ENCODE peak calls at places on chromosomes 12 and 14, in seven cellular contexts. G, N, P, Y, X, T and A are unnamed samples.

GRCh38 chr14:106813477-106813823 is 1287.1 kb downstream of the TMEM121 start:
- DNase-seq in Y (no peak), P (no peak), N (no peak), T (no peak), X (no peak), G (no peak), A (no peak)

GRCh38 chr12:12017798-12018197 is 52.9 kb upstream of the BCL2L14 start:
- DNase-seq in T (no peak), X (no peak), N (no peak), P (peak), Y (no peak), G (peak), A (peak)

GRCh38 chr12:15978431-15978950 is 67.4 kb downstream of the DERA start:
- DNase-seq in P (no peak), G (no peak), T (peak), N (peak), X (peak), Y (no peak), A (peak)

GRCh38 chr14:22088614-22089359 is 415.2 kb upstream of the OR4E1 start:
- DNase-seq in G (no peak), X (no peak), N (no peak), P (no peak), Y (no peak), T (peak), A (no peak)

GRCh38 chr14:93729993-93730392 is 58.3 kb downstream of the PRIMA1 start:
- DNase-seq in P (no peak), T (no peak), N (no peak), X (no peak), G (no peak), Y (no peak), A (no peak)

GRCh38 chr14:76924363-76925151 is 98.3 kb downstream of the LRRC74A start:
- DNase-seq in Y (peak), G (peak), X (no peak), P (peak), N (peak), T (no peak), A (peak)

GRCh38 chr12:56116267-56117081 is at the start of gene RPL41:
- DNase-seq in X (peak), P (peak), G (peak), Y (no peak), T (peak), N (peak), A (peak)

GRCh38 chr12:110791589-110791988 is 48.9 kb upstream of the PPP1CC start:
- DNase-seq in X (no peak), T (no peak), G (no peak), N (no peak), P (no peak), Y (no peak), A (no peak)

GRCh38 chr14:68695326-68695768 is 97.5 kb downstream of the ZFP36L1 start:
- DNase-seq in N (peak), P (no peak), X (peak), G (no peak), Y (no peak), T (peak), A (no peak)

GRCh38 chr12:113301811-113302210 is 33.1 kb downstream of the SLC8B1 start:
- DNase-seq in Y (no peak), T (no peak), X (no peak), P (no peak), G (no peak), N (no peak), A (no peak)

GRCh38 chr14:51211149-51211548 is 28.9 kb upstream of the TMX1 start:
- DNase-seq in G (no peak), T (peak), N (no peak), P (no peak), Y (no peak), X (no peak), A (no peak)

GRCh38 chr12:111074559-111074958 is 154.2 kb upstream of the MYL2 start:
- DNase-seq in T (no peak), P (no peak), X (no peak), N (no peak), Y (no peak), G (no peak), A (no peak)

GRCh38 chr14:95340201-95340697 is 20.5 kb upstream of the CLMN start:
- DNase-seq in T (no peak), N (no peak), P (no peak), X (no peak), Y (no peak), G (no peak), A (no peak)

GRCh38 chr12:25384038-25384953 is 133.6 kb upstream of the KRAS start:
- DNase-seq in Y (no peak), N (peak), P (no peak), X (no peak), T (peak), G (no peak), A (peak)

GRCh38 chr14:51369814-51370213 is 129.8 kb downstream of the TMX1 start:
- DNase-seq in Y (no peak), T (no peak), X (no peak), G (no peak), P (no peak), N (no peak), A (no peak)

GRCh38 chr14:71103662-71104484 is 196.6 kb downstream of the PCNX1 start:
- DNase-seq in P (no peak), T (peak), G (peak), Y (no peak), N (peak), X (peak), A (peak)

GRCh38 chr12:131111446-131111845 is 157.7 kb downstream of the ADGRD1 start:
- DNase-seq in N (no peak), X (no peak), P (no peak), Y (no peak), G (no peak), T (no peak), A (no peak)

GRCh38 chr14:92507174-92507768 is 6.3 kb upstream of the RIN3 start:
- DNase-seq in Y (no peak), P (no peak), T (no peak), N (no peak), X (no peak), G (no peak), A (no peak)

GRCh38 chr14:90846511-90846910 is 30.3 kb upstream of the TTC7B start:
- DNase-seq in X (no peak), T (peak), Y (no peak), P (no peak), G (no peak), N (peak), A (no peak)

GRCh38 chr14:74394549-74394948 is 31.5 kb downstream of the SYNDIG1L start:
- DNase-seq in G (no peak), X (peak), P (no peak), Y (no peak), T (no peak), N (no peak), A (no peak)

GRCh38 chr12:27525373-27525772 is 1.4 kb downstream of the PPFIBP1 start:
- DNase-seq in P (peak), N (peak), Y (no peak), T (peak), G (no peak), X (no peak), A (peak)

GRCh38 chr14:73744874-73745529 is 30.8 kb upstream of the PNMA1 start:
- DNase-seq in X (no peak), N (no peak), Y (no peak), G (no peak), P (peak), T (no peak), A (no peak)

GRCh38 chr12:13222076-13222475 is 25.6 kb downstream of the EMP1 start:
- DNase-seq in X (no peak), G (no peak), T (no peak), P (no peak), Y (no peak), N (no peak), A (no peak)

GRCh38 chr14:29271669-29272068 is 505.1 kb downstream of the FOXG1 start:
- DNase-seq in X (no peak), P (no peak), N (no peak), Y (no peak), T (peak), G (no peak), A (no peak)

GRCh38 chr12:24011927-24012326 is 62.5 kb upstream of the SOX5 start:
- DNase-seq in N (no peak), X (no peak), T (no peak), G (no peak), Y (no peak), P (no peak), A (no peak)

GRCh38 chr12:24012528-24012927 is 63.1 kb upstream of the SOX5 start:
- DNase-seq in N (peak), X (no peak), Y (no peak), P (no peak), G (no peak), T (peak), A (peak)

GRCh38 chr12:24014853-24015590 is 65.6 kb upstream of the SOX5 start:
- DNase-seq in X (no peak), Y (no peak), N (no peak), G (peak), T (no peak), P (no peak), A (peak)

GRCh38 chr12:24015771-24016170 is 66.3 kb upstream of the SOX5 start:
- DNase-seq in X (no peak), Y (no peak), P (no peak), N (no peak), G (peak), T (no peak), A (no peak)

GRCh38 chr12:24014240-24014639 is 64.8 kb upstream of the SOX5 start:
- DNase-seq in G (peak), P (no peak), Y (no peak), N (no peak), T (no peak), X (no peak), A (peak)
- H2BK5ac ChIP-seq in G (no peak), P (no peak), Y (no peak), N (no peak), T (no peak), X (no peak), A (no peak)

GRCh38 chr12:50322196-50322595 is 38.9 kb upstream of the LIMA1 start:
- DNase-seq in X (no peak), Y (no peak), T (no peak), P (no peak), G (no peak), N (no peak), A (no peak)

GRCh38 chr12:50325890-50326391 is 42.6 kb upstream of the LIMA1 start:
- DNase-seq in G (no peak), Y (no peak), X (no peak), P (no peak), N (no peak), T (no peak), A (no peak)

DNA sequence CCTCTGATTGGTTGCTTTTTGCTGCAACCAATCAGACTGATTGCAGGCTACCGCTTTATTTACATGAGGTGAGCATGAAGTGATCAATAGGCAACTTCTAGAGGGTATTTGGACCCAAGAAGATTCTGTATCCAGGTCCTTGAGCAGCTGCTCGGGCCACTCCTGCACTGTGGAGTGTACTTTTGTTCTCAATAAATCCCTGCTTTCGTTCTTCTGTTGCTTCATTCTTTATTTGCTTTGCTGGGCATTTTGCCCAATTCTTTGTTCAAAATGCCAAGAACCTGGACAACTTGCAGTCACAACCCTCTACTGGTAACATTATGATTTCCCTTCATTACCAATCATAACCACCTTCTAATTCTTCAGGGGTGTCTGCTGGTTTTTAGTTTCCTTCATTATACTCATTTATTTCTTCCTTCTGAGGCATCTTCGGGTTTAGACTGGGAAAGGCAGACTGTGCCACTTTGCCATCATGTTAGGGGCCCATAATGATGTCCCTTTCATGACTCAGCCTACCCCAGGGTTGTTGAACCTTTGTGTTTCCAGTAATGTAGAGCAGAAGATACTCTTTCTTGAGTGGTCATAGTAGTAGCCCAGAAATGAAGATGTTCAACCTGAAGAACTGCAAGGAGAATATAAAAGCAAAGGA is 43.4 kb upstream of the LIMA1 start:
- DNase-seq in T (peak), G (no peak), X (no peak), P (no peak), Y (no peak), N (no peak), A (no peak)
- H3K27ac ChIP-seq in T (no peak), G (no peak), X (no peak), P (no peak), Y (no peak), N (no peak), A (no peak)

GRCh38 chr14:53032838-53033390 is 82.1 kb upstream of the FERMT2 start:
- DNase-seq in N (no peak), T (peak), G (no peak), P (no peak), Y (no peak), X (no peak), A (no peak)
- H2BK5ac ChIP-seq in N (no peak), T (peak), G (no peak), P (no peak), Y (no peak), X (no peak), A (no peak)

GRCh38 chr12:20212658-20213387 is 155.5 kb upstream of the PDE3A start:
- DNase-seq in X (peak), T (peak), P (peak), G (peak), Y (peak), N (peak), A (peak)
- H3K27ac ChIP-seq in X (peak), T (peak), P (no peak), G (peak), Y (peak), N (peak), A (peak)

DNA sequence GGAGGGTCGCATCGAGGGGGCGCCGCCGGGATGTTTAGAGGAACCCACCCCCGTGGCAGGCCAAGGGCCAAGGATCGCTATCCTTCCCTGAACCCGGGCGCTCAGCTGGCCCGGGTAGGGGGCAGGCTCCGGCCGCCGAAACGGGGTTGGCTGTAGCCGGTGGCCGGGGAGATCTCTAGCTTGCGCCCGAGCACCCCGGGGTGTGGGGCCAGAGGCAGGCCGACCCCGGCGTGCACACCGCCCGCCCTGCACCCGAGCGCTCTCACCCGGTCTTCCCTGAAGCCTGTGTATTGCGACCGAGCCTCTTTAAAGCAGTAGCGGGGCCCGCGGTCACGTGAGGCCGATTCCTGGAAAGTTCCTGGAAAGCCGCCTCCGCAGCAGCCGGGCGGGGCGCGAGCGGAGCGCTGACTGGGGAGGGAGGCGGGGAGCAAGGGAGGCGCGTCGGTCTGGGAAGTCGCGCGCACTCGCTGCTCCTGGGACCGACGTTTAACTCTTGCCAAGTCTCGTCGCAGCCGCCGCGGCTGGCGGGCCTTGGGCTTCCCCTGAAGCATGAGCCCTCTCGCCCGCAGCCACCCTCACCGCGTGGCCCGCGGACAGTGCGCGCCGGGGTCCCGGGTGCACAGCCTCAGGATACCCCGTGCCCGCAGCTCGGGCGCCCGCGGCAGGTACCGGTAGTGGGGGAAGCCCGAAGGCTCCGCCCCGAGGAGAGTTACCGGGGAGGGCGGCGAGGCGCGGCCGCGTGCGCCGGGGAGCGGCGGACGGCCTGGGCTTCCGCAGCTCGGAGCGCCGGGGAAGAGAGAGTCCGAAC is 1.7 kb upstream of the SOCS2 start:
- DNase-seq in T (peak), Y (no peak), P (peak), X (peak), N (peak), G (peak), A (peak)
- H2BK5ac ChIP-seq in T (peak), Y (peak), P (no peak), X (peak), N (no peak), G (peak), A (peak)

DNA sequence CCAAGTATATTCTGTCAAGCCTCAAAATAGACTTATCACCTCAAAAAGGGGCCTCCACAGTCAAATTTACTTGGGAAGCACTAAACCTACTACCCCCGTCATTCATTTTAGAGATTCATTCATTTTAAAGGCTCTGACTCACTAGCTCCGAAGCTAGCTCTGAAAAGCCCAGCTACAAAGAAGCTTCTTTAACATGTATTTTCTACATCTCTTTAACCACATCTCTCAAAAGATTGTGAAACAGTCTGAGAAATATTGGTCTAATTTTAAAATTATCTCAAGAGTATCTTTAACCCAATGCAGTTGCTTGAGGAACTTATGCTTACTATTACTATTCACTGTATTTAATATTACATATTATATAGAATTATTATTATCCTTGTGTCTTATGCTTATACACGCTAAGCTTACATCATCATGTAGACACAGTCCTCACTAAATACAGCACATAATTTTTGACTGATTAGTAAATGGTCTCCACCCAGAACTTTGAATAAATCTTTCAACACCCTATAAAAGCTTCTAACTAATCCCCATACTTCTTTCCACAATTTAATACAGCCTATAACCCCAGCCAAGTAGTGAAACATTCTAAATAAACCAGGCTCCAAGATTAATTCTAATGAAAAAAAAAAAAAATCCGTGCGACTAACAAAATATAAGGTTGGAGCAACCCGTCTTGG is 7.8 kb downstream of the NT5DC3 start:
- DNase-seq in Y (no peak), T (peak), G (no peak), P (no peak), X (no peak), N (no peak), A (no peak)
- H3K27ac ChIP-seq in Y (no peak), T (no peak), G (no peak), P (no peak), X (no peak), N (no peak), A (no peak)